ENCODE peak calls at places on chromosomes 3 and 15, in ten cellular contexts. Q is left cardiac atrium; G is activated CD4-positive, alpha-beta T cell treated with anti-CD3 and anti-CD28 coated beads for 36 hours; Z is left ventricle myocardium superior; J is activated CD8-positive, alpha-beta T cell treated with anti-CD3 and anti-CD28 coated beads for 36 hours; I is stimulated activated naive CD8-positive, alpha-beta T cell treated with anti-CD3 and anti-CD28 coated beads, Interleukin-15, amount 100 ng/mL, for 72 hours; T is body of pancreas; D is right lobe of liver; K is IMR-90; O is activated CD8-positive, alpha-beta memory T cell treated with anti-CD3 and anti-CD28 coated beads, Interleukin-2, amount 10 ng/mL, durations not matched to agents 7 days and 5 days. M is an unnamed sample.

GRCh38 chr3:189260556-189261493 is 89.1 kb downstream of the TPRG1 start:
- ATAC-seq in T (peak), K (no peak), O (no peak), I (no peak), J (no peak), Z (peak), G (no peak), D (no peak), Q (peak), M (no peak)

GRCh38 chr3:123089611-123090301 is 22.9 kb downstream of the PDIA5 start:
- ATAC-seq in O (no peak), D (peak), Q (peak), G (no peak), J (no peak), Z (peak), T (peak), I (no peak), K (no peak), M (no peak)

GRCh38 chr3:136741063-136741462 is 11.1 kb downstream of the STAG1 start:
- ATAC-seq in D (peak), J (no peak), Z (no peak), G (no peak), K (no peak), Q (no peak), O (no peak), I (no peak), T (no peak), M (no peak)

GRCh38 chr3:183108002-183108449 is 8.7 kb upstream of the MCCC1 start:
- ATAC-seq in O (no peak), Z (peak), Q (no peak), G (no peak), J (no peak), D (peak), T (peak), K (peak), I (no peak), M (no peak)

GRCh38 chr3:132293231-132293630 is 24.0 kb upstream of the ACP3 start:
- ATAC-seq in T (no peak), G (no peak), K (no peak), O (no peak), I (no peak), Z (no peak), J (no peak), D (no peak), Q (no peak), M (no peak)

GRCh38 chr3:122745365-122746021 is 48.1 kb downstream of the HSPBAP1 start:
- ATAC-seq in I (no peak), Z (no peak), Q (no peak), D (peak), K (peak), O (no peak), J (no peak), G (peak), T (no peak), M (no peak)

GRCh38 chr3:155110996-155111901 is 31.1 kb downstream of the MME start:
- ATAC-seq in I (no peak), K (no peak), T (no peak), G (no peak), Z (no peak), Q (no peak), O (no peak), D (no peak), J (no peak), M (no peak)

GRCh38 chr15:63083046-63083445 is 38.6 kb upstream of the LACTB start:
- ATAC-seq in D (no peak), T (no peak), O (no peak), G (no peak), Z (peak), J (no peak), I (no peak), Q (peak), K (no peak), M (no peak)

GRCh38 chr15:64535460-64536243 is 75.3 kb downstream of the ZNF609 start:
- ATAC-seq in O (no peak), T (no peak), K (no peak), J (peak), I (peak), G (no peak), D (no peak), Q (no peak), Z (no peak), M (peak)

GRCh38 chr3:40780341-40780800 is 255.6 kb downstream of the ZNF621 start:
- ATAC-seq in Q (peak), G (no peak), Z (peak), K (no peak), D (peak), J (no peak), I (no peak), T (peak), O (no peak), M (no peak)

GRCh38 chr3:171994646-171995441 is 44.5 kb upstream of the FNDC3B start:
- ATAC-seq in D (no peak), K (peak), G (no peak), J (no peak), O (no peak), Q (no peak), T (no peak), I (no peak), Z (no peak), M (no peak)

GRCh38 chr3:112459750-112460149 is 39.5 kb downstream of the BTLA start:
- ATAC-seq in G (peak), K (no peak), Q (no peak), O (peak), J (peak), I (peak), D (no peak), T (no peak), Z (no peak), M (peak)

GRCh38 chr3:8954938-8955763 is 8.1 kb downstream of the RAD18 start:
- ATAC-seq in T (no peak), Q (peak), K (peak), I (no peak), G (no peak), Z (peak), O (no peak), D (no peak), J (no peak), M (no peak)

GRCh38 chr15:61169904-61170695 is 59.0 kb downstream of the RORA start:
- ATAC-seq in Q (no peak), O (peak), Z (no peak), D (no peak), T (no peak), I (peak), G (peak), K (no peak), J (peak), M (peak)

GRCh38 chr15:68774120-68774519 is 46.6 kb downstream of the ANP32A start:
- ATAC-seq in T (no peak), O (no peak), D (no peak), G (peak), Q (no peak), J (no peak), Z (peak), K (no peak), I (no peak), M (peak)

GRCh38 chr15:98514034-98514622 is 134.2 kb upstream of the IGF1R start:
- ATAC-seq in O (no peak), Q (no peak), J (no peak), I (no peak), D (peak), T (peak), G (no peak), K (no peak), Z (no peak), M (no peak)

GRCh38 chr3:8755564-8756237 is 13.7 kb downstream of the OXTR start:
- ATAC-seq in Z (no peak), O (no peak), K (no peak), G (no peak), D (no peak), T (no peak), Q (peak), I (no peak), J (no peak), M (no peak)